ENCODE peak calls at places on chromosome 11, in five cellular contexts. W is thoracic aorta, D is OCI-LY7, F is NCI-H748 treated with DMSO at 0.1 percent for 48 hours, I is hypothalamus. P is an unnamed sample.

GRCh38 chr11:697028-697491 is 1.4 kb downstream of the TMEM80 start:
- DNase-seq in W (no peak), D (peak; percentile 56), F (no peak), I (no peak), P (no peak)

GRCh38 chr11:131819845-131820244 is 449.4 kb downstream of the NTM start:
- DNase-seq in W (no peak), D (no peak), F (no peak), I (no peak), P (no peak)

GRCh38 chr11:127564803-127565202 is 564.2 kb upstream of the KIRREL3 start:
- DNase-seq in W (no peak), D (no peak), F (no peak), I (no peak), P (no peak)

GRCh38 chr11:126926376-126926791 is 74.2 kb downstream of the KIRREL3 start:
- DNase-seq in W (no peak), D (no peak), F (no peak), I (peak; percentile 37), P (no peak)

GRCh38 chr11:103338621-103339484 is 229.6 kb downstream of the DYNC2H1 start:
- DNase-seq in W (no peak), D (no peak), F (no peak), I (no peak), P (no peak)

GRCh38 chr11:250740-251299 is 14.0 kb downstream of the PSMD13 start:
- DNase-seq in W (no peak), D (peak; percentile 60), F (peak; percentile 5), I (no peak), P (no peak)

GRCh38 chr11:83744620-83745192 is 458.5 kb upstream of the CCDC90B start:
- DNase-seq in W (no peak), D (no peak), F (no peak), I (no peak), P (no peak)

GRCh38 chr11:47501095-47501494 is 51.8 kb downstream of the CELF1 start:
- DNase-seq in W (no peak), D (no peak), F (no peak), I (no peak), P (no peak)

GRCh38 chr11:127238321-127238720 is 237.8 kb upstream of the KIRREL3 start:
- DNase-seq in W (no peak), D (no peak), F (no peak), I (no peak), P (no peak)

GRCh38 chr11:60905551-60906113 is 753 bp downstream of the PRPF19 start:
- DNase-seq in W (no peak), D (peak; percentile 29), F (no peak), I (no peak), P (no peak)

GRCh38 chr11:33723238-33723881 is 12.9 kb downstream of the CD59 start:
- DNase-seq in W (no peak), D (no peak), F (no peak), I (no peak), P (no peak)

GRCh38 chr11:78295991-78296930 is 107.5 kb downstream of the USP35 start:
- DNase-seq in W (no peak), D (no peak), F (no peak), I (no peak), P (no peak)